ENCODE peak calls at places on chromosomes 4 and X, in nine cellular contexts. Z is NCI-H226; M is brain microvascular endothelial cell; V is HFFc6; K is K562; F is activated T-cell treated with anti-CD3 and anti-CD28 coated beads, Interleukin-2, amount 50 U/mL, for 4 hours; U is substantia nigra; O is GM12892; C is memory B cell. E is an unnamed sample.

GRCh38 chr4:128862608-128863313 is 53.3 kb downstream of the JADE1 start:
- DNase-seq in U (no peak), K (no peak), V (no peak), M (no peak), Z (no peak), O (no peak), F (peak), C (no peak), E (peak)

GRCh38 chr4:106369456-106370060 is 980 bp upstream of the GIMD1 start:
- DNase-seq in V (peak), K (peak), F (no peak), C (no peak), O (no peak), Z (peak), U (no peak), M (peak), E (peak)

GRCh38 chr4:170008801-170009200 is 17.4 kb downstream of the MFAP3L start:
- DNase-seq in F (no peak), M (no peak), V (no peak), Z (no peak), U (no peak), C (no peak), K (no peak), O (no peak), E (no peak)

GRCh38 chrX:644304-645023 is 13.9 kb downstream of the SHOX start:
- DNase-seq in K (no peak), F (no peak), C (no peak), O (no peak), U (no peak), Z (no peak), M (no peak), V (no peak), E (no peak)

GRCh38 chr4:17027495-17027894 is 129.1 kb upstream of the LDB2 start:
- DNase-seq in O (no peak), C (no peak), U (no peak), K (no peak), V (peak), Z (peak), M (peak), F (no peak), E (no peak)

GRCh38 chr4:179040259-179040658 is 1598.0 kb upstream of the AGA start:
- DNase-seq in K (no peak), U (no peak), Z (no peak), V (no peak), M (no peak), O (no peak), C (no peak), F (no peak), E (no peak)

GRCh38 chr4:71287305-71287704 is 51.5 kb upstream of the SLC4A4 start:
- DNase-seq in Z (no peak), C (no peak), M (no peak), U (no peak), K (no peak), F (no peak), O (no peak), V (peak), E (peak)

GRCh38 chr4:136706942-136707341 is 825.4 kb downstream of the PCDH18 start:
- DNase-seq in V (no peak), K (no peak), O (no peak), F (no peak), M (no peak), U (no peak), Z (no peak), C (no peak), E (no peak)

GRCh38 chrX:107628662-107629532 is 587 bp downstream of the PRPS1 start:
- DNase-seq in Z (peak), O (peak), F (peak), C (peak), V (peak), U (peak), M (peak), K (peak), E (peak)

GRCh38 chr4:145808021-145808650 is 128.2 kb downstream of the C4orf51 start:
- DNase-seq in C (no peak), K (peak), O (no peak), Z (peak), U (no peak), V (peak), F (no peak), M (peak), E (peak)

GRCh38 chr4:749771-750666 is 44.4 kb downstream of the PCGF3 start:
- DNase-seq in K (no peak), M (peak), V (no peak), O (no peak), C (no peak), Z (no peak), F (no peak), U (no peak), E (no peak)

GRCh38 chrX:74422576-74423288 is 1.4 kb downstream of the SLC16A2 start:
- DNase-seq in V (peak), U (peak), Z (no peak), M (peak), C (peak), K (no peak), F (no peak), O (no peak), E (no peak)

GRCh38 chrX:71144651-71145050 is at the start of gene NLGN3:
- DNase-seq in O (no peak), K (no peak), V (no peak), F (no peak), M (no peak), Z (no peak), U (peak), C (no peak), E (no peak)

GRCh38 chr4:76306882-76307669 is 543 bp downstream of the STBD1 start:
- DNase-seq in F (no peak), M (peak), V (peak), U (no peak), C (no peak), O (peak), K (no peak), Z (no peak), E (peak)

GRCh38 chr4:137203601-137204000 is 328.7 kb downstream of the PCDH18 start:
- DNase-seq in O (no peak), V (peak), U (no peak), C (no peak), K (no peak), Z (no peak), M (peak), F (no peak), E (no peak)

GRCh38 chr4:90186229-90186628 is 59.0 kb downstream of the CCSER1 start:
- DNase-seq in F (no peak), C (no peak), V (no peak), U (no peak), Z (no peak), M (no peak), K (no peak), O (no peak), E (peak)

GRCh38 chrX:50100188-50100587 is 100.6 kb downstream of the AKAP4 start:
- DNase-seq in M (no peak), V (no peak), C (no peak), U (no peak), F (no peak), O (no peak), Z (no peak), K (peak), E (peak)

E was measured in HT-29.